ENCODE peak calls at places on chromosomes 16 and 17, in six cellular contexts. T is ureter, Z is adrenal gland, D is SHP77 treated with DMSO at 0.1 percent for 48 hours, M is immature natural killer cell, B is left cardiac atrium. X is an unnamed sample.

GRCh38 chr17:64496348-64496785 is 487 bp downstream of the POLG2 start:
- DNase-seq in T (no peak), Z (no peak), D (no peak), M (no peak), B (no peak), X (peak)

GRCh38 chr17:15915996-15916395 is 28.9 kb upstream of the ADORA2B start:
- DNase-seq in T (no peak), Z (no peak), D (no peak), M (no peak), B (no peak), X (no peak)

GRCh38 chr17:50947844-50948514 is 81.8 kb upstream of the TOB1 start:
- DNase-seq in T (peak), Z (peak), D (peak), M (no peak), B (peak), X (no peak)

GRCh38 chr17:19647697-19648474 is 665 bp upstream of the ALDH3A2 start:
- DNase-seq in T (peak), Z (peak), D (peak), M (no peak), B (peak), X (peak)

GRCh38 chr17:81635973-81636504 is 873 bp downstream of the NPLOC4 start:
- DNase-seq in T (no peak), Z (no peak), D (no peak), M (no peak), B (no peak), X (peak)

GRCh38 chr16:27317738-27318398 is 4.1 kb downstream of the IL4R start:
- DNase-seq in T (no peak), Z (no peak), D (no peak), M (no peak), B (no peak), X (no peak)

GRCh38 chr16:57964157-57964700 is 6.7 kb downstream of the CNGB1 start:
- DNase-seq in T (no peak), Z (no peak), D (no peak), M (no peak), B (no peak), X (no peak)

GRCh38 chr17:34980353-34980680 is at the start of gene LIG3:
- DNase-seq in T (peak), Z (peak), D (peak), M (peak), B (peak), X (peak)

GRCh38 chr16:56087636-56088035 is 103.7 kb upstream of the GNAO1 start:
- DNase-seq in T (no peak), Z (no peak), D (no peak), M (no peak), B (peak), X (no peak)

GRCh38 chr17:43768382-43768781 is 9.8 kb upstream of the SOST start:
- DNase-seq in T (no peak), Z (no peak), D (no peak), M (no peak), B (peak), X (no peak)

GRCh38 chr17:68792042-68792685 is 163.0 kb downstream of the ABCA8 start:
- DNase-seq in T (no peak), Z (no peak), D (no peak), M (no peak), B (no peak), X (peak)

X was measured in GM23248.